ENCODE peak calls at places on chromosomes 11 and 22, in ten cellular contexts. W is BJ; A is Calu3; M is CD8-positive, alpha-beta T cell; D is WERI-Rb-1; Z is esophagus squamous epithelium; E is heart right ventricle; X is cardiac fibroblast; G is IMR-90; Q is heart left ventricle. B is an unnamed sample.

GRCh38 chr22:31162015-31162765 is 2.2 kb downstream of the RNF185 start:
- DNase-seq in W (no peak), A (no peak), M (no peak), D (no peak), Z (no peak), E (no peak), X (peak; percentile 23), G (no peak), Q (no peak), B (no peak)

GRCh38 chr11:59574467-59574866 is 41.1 kb downstream of the OSBP start:
- DNase-seq in W (peak; percentile 57), A (no peak), M (no peak), D (peak; percentile 41), Z (no peak), E (no peak), X (peak; percentile 19), G (peak; percentile 52), Q (no peak), B (no peak)

GRCh38 chr11:1040428-1041148 is 4.1 kb upstream of the MUC6 start:
- DNase-seq in W (no peak), A (peak; percentile 53), M (no peak), D (no peak), Z (no peak), E (no peak), X (peak; percentile 36), G (no peak), Q (peak; percentile 10), B (no peak)

GRCh38 chr11:88454881-88455280 is 117.3 kb upstream of the CTSC start:
- DNase-seq in W (no peak), A (no peak), M (no peak), D (no peak), Z (no peak), E (no peak), X (peak; percentile 72), G (peak; percentile 75), Q (no peak), B (no peak)

GRCh38 chr11:117562111-117562510 is 234.5 kb downstream of the CEP164 start:
- DNase-seq in W (no peak), A (no peak), M (no peak), D (no peak), Z (no peak), E (no peak), X (no peak), G (no peak), Q (no peak), B (no peak)

GRCh38 chr22:42627981-42628380 is 12.4 kb downstream of the ATP5MGL start:
- DNase-seq in W (no peak), A (no peak), M (no peak), D (no peak), Z (no peak), E (peak; percentile 5), X (no peak), G (no peak), Q (no peak), B (no peak)

GRCh38 chr22:46355369-46355995 is 20.0 kb downstream of the TRMU start:
- DNase-seq in W (no peak), A (peak; percentile 79), M (peak; percentile 70), D (peak; percentile 83), Z (no peak), E (peak; percentile 70), X (peak; percentile 61), G (peak; percentile 40), Q (peak; percentile 74), B (peak; percentile 93)

GRCh38 chr11:73143126-73143838 is 1.2 kb upstream of the FCHSD2 start:
- DNase-seq in W (no peak), A (no peak), M (peak; percentile 13), D (peak; percentile 56), Z (no peak), E (no peak), X (peak; percentile 19), G (peak; percentile 58), Q (no peak), B (no peak)

GRCh38 chr11:76587810-76588454 is 82.6 kb downstream of the LRRC32 start:
- DNase-seq in W (no peak), A (no peak), M (no peak), D (no peak), Z (no peak), E (no peak), X (peak; percentile 39), G (peak; percentile 67), Q (no peak), B (no peak)
- TF ChIP-seq CTCF in W (no peak), A (no peak), M (no peak), D (no peak), Z (no peak), E (no peak), X (no peak), G (no peak), Q (no peak), B (no peak)

GRCh38 chr11:5688482-5688881 is 1.1 kb upstream of the TRIM22 start:
- DNase-seq in W (no peak), A (no peak), M (no peak), D (no peak), Z (no peak), E (no peak), X (no peak), G (no peak), Q (no peak), B (no peak)

GRCh38 chr11:5684627-5685362 is at the start of gene TRIM5:
- DNase-seq in W (peak; percentile 90), A (peak; percentile 88), M (peak; percentile 72), D (no peak), Z (peak; percentile 21), E (peak; percentile 76), X (peak; percentile 99), G (peak; percentile 99), Q (peak; percentile 89), B (peak; percentile 32)

GRCh38 chr11:5690216-5690615 is 626 bp downstream of the TRIM22 start:
- DNase-seq in W (no peak), A (no peak), M (no peak), D (no peak), Z (no peak), E (no peak), X (peak; percentile 57), G (peak; percentile 40), Q (no peak), B (no peak)

GRCh38 chr11:5689551-5689983 is at the start of gene TRIM22:
- DNase-seq in W (peak; percentile 45), A (no peak), M (peak; percentile 28), D (no peak), Z (no peak), E (no peak), X (peak; percentile 93), G (peak; percentile 71), Q (no peak), B (no peak)

DNA sequence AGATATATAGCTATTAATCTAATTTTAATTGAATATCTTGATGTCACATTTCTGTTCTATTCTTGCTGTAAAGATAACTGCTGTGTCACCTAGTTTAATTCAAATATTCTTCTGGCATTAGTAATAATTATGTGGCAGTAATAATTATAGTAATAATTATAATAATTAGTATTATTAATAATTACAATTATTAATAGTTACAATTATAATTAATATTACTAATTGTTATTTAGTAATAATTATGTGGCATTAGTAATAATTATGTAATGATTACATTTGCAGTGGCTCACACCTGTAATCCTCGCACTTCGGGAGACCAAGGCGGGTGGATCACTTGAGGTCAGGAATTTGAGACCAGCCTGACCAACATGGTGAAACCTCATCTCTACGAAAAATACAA is 1.6 kb upstream of the TRIM5 start:
- DNase-seq in W (no peak), A (no peak), M (no peak), D (no peak), Z (no peak), E (no peak), X (no peak), G (no peak), Q (no peak), B (no peak)
- TF ChIP-seq CTCF in W (no peak), A (no peak), M (no peak), D (no peak), Z (no peak), E (no peak), X (no peak), G (no peak), Q (no peak), B (no peak)

GRCh38 chr11:111456086-111456858 is 55.9 kb downstream of the BTG4 start:
- DNase-seq in W (no peak), A (no peak), M (no peak), D (no peak), Z (no peak), E (no peak), X (no peak), G (no peak), Q (no peak), B (no peak)

GRCh38 chr11:111456859-111457730 is 55.1 kb downstream of the BTG4 start:
- DNase-seq in W (no peak), A (no peak), M (no peak), D (no peak), Z (no peak), E (no peak), X (no peak), G (no peak), Q (no peak), B (no peak)

GRCh38 chr11:111452817-111453607 is 59.2 kb downstream of the BTG4 start:
- DNase-seq in W (no peak), A (no peak), M (no peak), D (no peak), Z (no peak), E (no peak), X (no peak), G (no peak), Q (no peak), B (no peak)

GRCh38 chr11:111455291-111456085 is 56.7 kb downstream of the BTG4 start:
- DNase-seq in W (no peak), A (no peak), M (no peak), D (no peak), Z (no peak), E (no peak), X (no peak), G (no peak), Q (no peak), B (no peak)

DNA sequence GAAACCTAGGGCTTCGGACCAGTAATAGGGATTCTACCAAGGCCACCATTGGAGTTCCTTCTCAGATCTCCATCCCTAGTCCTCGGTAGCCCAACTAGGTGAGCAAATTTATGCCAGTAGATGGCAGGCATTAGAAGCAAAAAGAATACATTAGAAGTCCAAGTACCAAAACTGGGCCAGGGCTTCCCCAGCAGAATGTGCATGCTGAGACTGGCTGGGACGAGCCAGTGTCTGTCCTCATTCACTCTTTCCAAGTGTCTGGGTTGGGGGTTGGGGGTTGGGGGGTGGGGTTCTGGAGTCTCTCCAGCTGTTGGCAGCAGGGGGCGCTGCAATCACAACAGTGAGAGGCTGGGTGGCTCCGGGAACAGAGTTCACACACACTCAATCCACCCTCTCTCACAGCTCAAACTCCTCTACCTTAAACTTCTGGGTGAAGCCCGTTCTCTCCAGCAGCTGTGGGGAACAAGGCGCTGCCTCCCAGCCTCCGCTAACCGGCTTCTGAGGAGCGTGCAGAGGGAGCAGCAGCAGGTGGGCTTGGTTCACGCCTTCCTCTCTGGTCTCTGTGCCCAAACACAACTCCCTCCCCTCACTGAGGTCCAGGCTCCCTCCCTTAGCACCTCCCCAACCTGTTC is 57.5 kb downstream of the BTG4 start:
- DNase-seq in W (no peak), A (peak; percentile 60), M (peak; percentile 60), D (peak; percentile 78), Z (no peak), E (no peak), X (peak; percentile 64), G (peak; percentile 73), Q (peak; percentile 44), B (peak; percentile 74)
- TF ChIP-seq CTCF in W (peak; percentile 59), A (peak; percentile 66), M (peak; percentile 20), D (peak; percentile 73), Z (no peak), E (peak; percentile 43), X (peak; percentile 30), G (peak; percentile 56), Q (peak; percentile 41), B (peak; percentile 64)

GRCh38 chr22:17912942-17913704 is 111.2 kb downstream of the MICAL3 start:
- DNase-seq in W (no peak), A (no peak), M (no peak), D (no peak), Z (no peak), E (no peak), X (no peak), G (no peak), Q (peak; percentile 58), B (peak; percentile 33)

GRCh38 chr22:17911312-17911705 is 113.1 kb downstream of the MICAL3 start:
- DNase-seq in W (no peak), A (no peak), M (no peak), D (no peak), Z (no peak), E (no peak), X (no peak), G (no peak), Q (no peak), B (no peak)

GRCh38 chr22:17907731-17908051 is 116.7 kb downstream of the MICAL3 start:
- DNase-seq in W (no peak), A (no peak), M (no peak), D (no peak), Z (no peak), E (no peak), X (no peak), G (no peak), Q (no peak), B (no peak)

GRCh38 chr22:17911887-17912286 is 112.5 kb downstream of the MICAL3 start:
- DNase-seq in W (no peak), A (no peak), M (no peak), D (no peak), Z (no peak), E (no peak), X (no peak), G (no peak), Q (no peak), B (no peak)

DNA sequence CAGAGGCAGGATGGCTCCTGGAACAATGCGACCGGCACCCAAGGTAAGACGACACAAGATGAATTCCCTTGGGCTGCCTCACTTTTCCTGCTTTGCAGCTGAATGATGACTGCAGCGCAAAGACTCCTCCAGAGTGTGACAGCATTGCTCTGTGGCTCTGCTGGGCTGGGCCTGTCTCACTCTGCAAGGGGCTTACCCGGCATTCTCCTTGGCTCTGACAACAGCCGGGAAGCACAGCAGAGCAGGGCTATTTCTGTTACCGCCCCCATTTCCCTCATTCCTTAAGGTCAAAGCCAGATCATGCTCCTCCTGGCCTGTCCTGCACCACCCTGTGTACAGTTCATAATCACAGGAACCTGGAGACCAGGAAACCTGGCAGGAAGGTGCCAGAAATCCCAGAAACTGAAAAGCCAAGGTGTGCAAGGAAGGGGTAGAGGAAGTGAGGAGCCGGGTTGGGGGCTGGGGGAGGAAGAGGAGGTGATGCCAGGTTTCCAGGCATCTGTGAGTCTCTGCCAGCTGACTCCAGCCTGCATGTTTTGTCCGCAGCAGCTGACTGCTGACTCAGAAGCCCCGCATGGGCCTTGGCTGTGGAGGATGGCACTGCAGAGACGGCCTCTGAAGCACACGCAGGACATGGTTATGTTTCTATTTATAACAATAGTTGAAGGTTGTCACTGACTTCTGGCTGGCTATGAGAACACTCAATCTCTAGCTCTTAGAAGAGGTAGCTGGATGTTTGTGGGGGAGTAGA is 113.6 kb downstream of the MICAL3 start:
- DNase-seq in W (peak; percentile 46), A (no peak), M (no peak), D (peak; percentile 82), Z (no peak), E (peak; percentile 69), X (peak; percentile 87), G (peak; percentile 91), Q (peak; percentile 91), B (peak; percentile 62)
- TF ChIP-seq CTCF in W (peak; percentile 58), A (no peak), M (no peak), D (peak; percentile 71), Z (peak; percentile 8), E (peak; percentile 79), X (peak; percentile 27), G (peak; percentile 74), Q (peak; percentile 78), B (no peak)